ENCODE peak calls at places on chromosomes 16 and 17, in seven cellular contexts. One of them, this sample, is unnamed.
A peak's percentile ranks its signal among the peaks of the same experiment; 100 is the strongest.

GRCh38 chr17:16150251-16150859 is 65.0 kb downstream of the NCOR1 start:
- DNase-seq in SK-N-SH: no peak
- DNase-seq in OCI-LY7: no peak
- DNase-seq in GM23338: no peak
- DNase-seq in neural progenitor cell: no peak
- DNase-seq in GM23248: peak; percentile 56
- DNase-seq in PC-3: peak; percentile 81
- DNase-seq in this sample: no peak

GRCh38 chr17:7281074-7281952 is at the start of gene SLC2A4:
- DNase-seq in OCI-LY7: peak; percentile 96
- DNase-seq in GM23338: peak; percentile 99
- DNase-seq in PC-3: peak; percentile 95
- DNase-seq in SK-N-SH: peak; percentile 99
- DNase-seq in neural progenitor cell: peak; percentile 99
- DNase-seq in GM23248: peak; percentile 97
- DNase-seq in this sample: peak; percentile 95

GRCh38 chr17:67248291-67248690 is 3.3 kb upstream of the HELZ start:
- DNase-seq in neural progenitor cell: no peak
- DNase-seq in OCI-LY7: no peak
- DNase-seq in GM23338: no peak
- DNase-seq in SK-N-SH: no peak
- DNase-seq in GM23248: no peak
- DNase-seq in PC-3: no peak
- DNase-seq in this sample: no peak

GRCh38 chr16:75566040-75566888 is at the start of gene GABARAPL2:
- DNase-seq in SK-N-SH: peak; percentile 95
- DNase-seq in GM23248: peak; percentile 94
- DNase-seq in OCI-LY7: peak; percentile 94
- DNase-seq in PC-3: peak; percentile 71
- DNase-seq in GM23338: peak; percentile 97
- DNase-seq in neural progenitor cell: peak; percentile 98
- DNase-seq in this sample: peak; percentile 75

GRCh38 chr16:17258848-17259713 is 211.7 kb downstream of the XYLT1 start:
- DNase-seq in SK-N-SH: no peak
- DNase-seq in PC-3: no peak
- DNase-seq in GM23248: peak; percentile 25
- DNase-seq in neural progenitor cell: no peak
- DNase-seq in GM23338: peak; percentile 30
- DNase-seq in OCI-LY7: peak; percentile 64
- DNase-seq in this sample: peak; percentile 87

GRCh38 chr17:31461227-31461810 is 69.8 kb downstream of the RAB11FIP4 start:
- DNase-seq in SK-N-SH: no peak
- DNase-seq in GM23248: no peak
- DNase-seq in neural progenitor cell: no peak
- DNase-seq in GM23338: no peak
- DNase-seq in PC-3: no peak
- DNase-seq in OCI-LY7: no peak
- DNase-seq in this sample: no peak

GRCh38 chr17:17416007-17416399 is 60.8 kb upstream of the MED9 start:
- DNase-seq in SK-N-SH: peak; percentile 66
- DNase-seq in OCI-LY7: peak; percentile 89
- DNase-seq in GM23338: peak; percentile 89
- DNase-seq in neural progenitor cell: peak; percentile 47
- DNase-seq in PC-3: peak; percentile 81
- DNase-seq in GM23248: peak; percentile 85
- DNase-seq in this sample: peak; percentile 49

GRCh38 chr17:8146381-8147140 is 5.6 kb downstream of the PER1 start:
- DNase-seq in GM23338: no peak
- DNase-seq in SK-N-SH: no peak
- DNase-seq in OCI-LY7: no peak
- DNase-seq in neural progenitor cell: no peak
- DNase-seq in GM23248: no peak
- DNase-seq in PC-3: no peak
- DNase-seq in this sample: no peak

GRCh38 chr17:17125136-17126084 is 80.7 kb downstream of the PLD6 start:
- DNase-seq in GM23338: no peak
- DNase-seq in GM23248: no peak
- DNase-seq in neural progenitor cell: peak; percentile 44
- DNase-seq in PC-3: no peak
- DNase-seq in SK-N-SH: peak; percentile 72
- DNase-seq in OCI-LY7: no peak
- DNase-seq in this sample: no peak

GRCh38 chr16:19912445-19913305 is 28.0 kb upstream of the GPRC5B start:
- DNase-seq in OCI-LY7: no peak
- DNase-seq in GM23338: no peak
- DNase-seq in PC-3: peak; percentile 30
- DNase-seq in SK-N-SH: no peak
- DNase-seq in GM23248: peak; percentile 90
- DNase-seq in neural progenitor cell: no peak
- DNase-seq in this sample: no peak

GRCh38 chr17:15945493-15946209 is 721 bp downstream of the ADORA2B start:
- DNase-seq in neural progenitor cell: peak; percentile 56
- DNase-seq in PC-3: no peak
- DNase-seq in GM23248: peak; percentile 69
- DNase-seq in OCI-LY7: no peak
- DNase-seq in GM23338: peak; percentile 36
- DNase-seq in SK-N-SH: peak; percentile 62
- DNase-seq in this sample: no peak

GRCh38 chr16:15765880-15766279 is 90.9 kb downstream of the MYH11 start:
- DNase-seq in PC-3: peak; percentile 62
- DNase-seq in SK-N-SH: peak; percentile 64
- DNase-seq in GM23338: peak; percentile 80
- DNase-seq in GM23248: peak; percentile 61
- DNase-seq in neural progenitor cell: peak; percentile 77
- DNase-seq in OCI-LY7: peak; percentile 94
- DNase-seq in this sample: peak; percentile 64

GRCh38 chr16:87323727-87324410 is 6.7 kb upstream of the C16orf95 start:
- DNase-seq in SK-N-SH: no peak
- DNase-seq in GM23338: no peak
- DNase-seq in PC-3: no peak
- DNase-seq in OCI-LY7: no peak
- DNase-seq in GM23248: no peak
- DNase-seq in neural progenitor cell: no peak
- DNase-seq in this sample: no peak

GRCh38 chr17:59366773-59367656 is 35.6 kb downstream of the YPEL2 start:
- DNase-seq in neural progenitor cell: no peak
- DNase-seq in SK-N-SH: no peak
- DNase-seq in PC-3: peak; percentile 60
- DNase-seq in OCI-LY7: no peak
- DNase-seq in GM23248: peak; percentile 67
- DNase-seq in GM23338: no peak
- DNase-seq in this sample: no peak

GRCh38 chr17:2707721-2708584 is 3.6 kb downstream of the CLUH start:
- DNase-seq in SK-N-SH: peak; percentile 83
- DNase-seq in GM23338: peak; percentile 79
- DNase-seq in GM23248: peak; percentile 40
- DNase-seq in PC-3: no peak
- DNase-seq in neural progenitor cell: peak; percentile 72
- DNase-seq in OCI-LY7: peak; percentile 34
- DNase-seq in this sample: no peak

GRCh38 chr17:7650509-7651096 is at the start of gene ATP1B2:
- DNase-seq in OCI-LY7: peak; percentile 41
- DNase-seq in GM23338: peak; percentile 99
- DNase-seq in neural progenitor cell: peak; percentile 97
- DNase-seq in PC-3: peak; percentile 47
- DNase-seq in SK-N-SH: peak; percentile 95
- DNase-seq in GM23248: peak; percentile 46
- DNase-seq in this sample: peak; percentile 54

GRCh38 chr16:83887088-83887487 is 11.8 kb upstream of the MLYCD start:
- DNase-seq in GM23248: peak; percentile 61
- DNase-seq in OCI-LY7: peak; percentile 20
- DNase-seq in PC-3: peak; percentile 49
- DNase-seq in neural progenitor cell: peak; percentile 27
- DNase-seq in SK-N-SH: no peak
- DNase-seq in GM23338: peak; percentile 54
- DNase-seq in this sample: no peak

GRCh38 chr17:48544356-48545021 is 420 bp downstream of the HOXB2 start:
- DNase-seq in neural progenitor cell: peak; percentile 72
- DNase-seq in SK-N-SH: no peak
- DNase-seq in OCI-LY7: no peak
- DNase-seq in GM23338: peak; percentile 77
- DNase-seq in GM23248: peak; percentile 89
- DNase-seq in PC-3: no peak
- DNase-seq in this sample: no peak

GRCh38 chr16:57969451-57970123 is 1.3 kb downstream of the CNGB1 start:
- DNase-seq in OCI-LY7: no peak
- DNase-seq in neural progenitor cell: no peak
- DNase-seq in PC-3: no peak
- DNase-seq in GM23248: no peak
- DNase-seq in GM23338: no peak
- DNase-seq in SK-N-SH: no peak
- DNase-seq in this sample: no peak

GRCh38 chr16:4936181-4936990 is 562 bp downstream of the PPL start:
- DNase-seq in SK-N-SH: peak; percentile 75
- DNase-seq in GM23338: peak; percentile 82
- DNase-seq in OCI-LY7: no peak
- DNase-seq in PC-3: peak; percentile 25
- DNase-seq in GM23248: peak; percentile 44
- DNase-seq in neural progenitor cell: peak; percentile 75
- DNase-seq in this sample: no peak

GRCh38 chr17:67696853-67697505 is 20.8 kb upstream of the NOL11 start:
- DNase-seq in GM23338: no peak
- DNase-seq in PC-3: no peak
- DNase-seq in OCI-LY7: no peak
- DNase-seq in GM23248: no peak
- DNase-seq in neural progenitor cell: no peak
- DNase-seq in SK-N-SH: no peak
- DNase-seq in this sample: no peak

GRCh38 chr16:22898874-22899348 is 84.9 kb downstream of the HS3ST2 start:
- DNase-seq in PC-3: peak; percentile 55
- DNase-seq in SK-N-SH: peak; percentile 73
- DNase-seq in neural progenitor cell: peak; percentile 92
- DNase-seq in GM23248: peak; percentile 51
- DNase-seq in OCI-LY7: peak; percentile 63
- DNase-seq in GM23338: peak; percentile 96
- DNase-seq in this sample: peak; percentile 68

GRCh38 chr17:75765981-75766380 is 989 bp upstream of the GALK1 start:
- DNase-seq in GM23248: no peak
- DNase-seq in neural progenitor cell: no peak
- DNase-seq in GM23338: no peak
- DNase-seq in SK-N-SH: peak; percentile 17
- DNase-seq in PC-3: no peak
- DNase-seq in OCI-LY7: no peak
- DNase-seq in this sample: no peak

GRCh38 chr16:85552980-85553435 is 60.1 kb upstream of the GSE1 start:
- DNase-seq in OCI-LY7: no peak
- DNase-seq in GM23338: peak; percentile 86
- DNase-seq in SK-N-SH: peak; percentile 88
- DNase-seq in neural progenitor cell: peak; percentile 95
- DNase-seq in PC-3: no peak
- DNase-seq in GM23248: no peak
- DNase-seq in this sample: no peak

GRCh38 chr17:7307686-7308624 is 527 bp downstream of the EIF5A start:
- DNase-seq in PC-3: peak; percentile 35
- DNase-seq in neural progenitor cell: peak; percentile 55
- DNase-seq in GM23248: peak; percentile 79
- DNase-seq in GM23338: peak; percentile 64
- DNase-seq in SK-N-SH: peak; percentile 68
- DNase-seq in OCI-LY7: peak; percentile 69
- DNase-seq in this sample: peak; percentile 43

GRCh38 chr16:85522842-85523601 is 90.1 kb upstream of the GSE1 start:
- DNase-seq in SK-N-SH: no peak
- DNase-seq in PC-3: no peak
- DNase-seq in GM23248: peak; percentile 32
- DNase-seq in OCI-LY7: no peak
- DNase-seq in neural progenitor cell: no peak
- DNase-seq in GM23338: no peak
- DNase-seq in this sample: no peak

GRCh38 chr17:45784583-45785372 is 658 bp downstream of the CRHR1 start:
- DNase-seq in GM23338: peak; percentile 66
- DNase-seq in OCI-LY7: no peak
- DNase-seq in neural progenitor cell: peak; percentile 79
- DNase-seq in SK-N-SH: peak; percentile 90
- DNase-seq in GM23248: peak; percentile 52
- DNase-seq in PC-3: peak; percentile 32
- DNase-seq in this sample: no peak

GRCh38 chr17:29505826-29506225 is 61.0 kb downstream of the ABHD15 start:
- DNase-seq in neural progenitor cell: no peak
- DNase-seq in OCI-LY7: no peak
- DNase-seq in GM23338: no peak
- DNase-seq in PC-3: no peak
- DNase-seq in GM23248: no peak
- DNase-seq in SK-N-SH: no peak
- DNase-seq in this sample: no peak
- H3K27ac ChIP-seq in neural progenitor cell: peak overlapping the region; percentile 31
- H3K27ac ChIP-seq in OCI-LY7: no peak overlapping the region
- H3K27ac ChIP-seq in GM23338: no peak overlapping the region
- H3K27ac ChIP-seq in PC-3: no peak overlapping the region
- H3K27ac ChIP-seq in GM23248: no peak overlapping the region
- H3K27ac ChIP-seq in SK-N-SH: no peak overlapping the region
- H3K27ac ChIP-seq in this sample: no peak overlapping the region

GRCh38 chr17:78956254-78956653 is 23.5 kb downstream of the LGALS3BP start:
- DNase-seq in GM23338: no peak
- DNase-seq in SK-N-SH: no peak
- DNase-seq in PC-3: no peak
- DNase-seq in GM23248: no peak
- DNase-seq in neural progenitor cell: no peak
- DNase-seq in OCI-LY7: no peak
- DNase-seq in this sample: no peak
- H2AFZ ChIP-seq in GM23338: peak overlapping the region; percentile 18
- H2AFZ ChIP-seq in SK-N-SH: no peak overlapping the region
- H2AFZ ChIP-seq in PC-3: no peak overlapping the region
- H2AFZ ChIP-seq in GM23248: no peak overlapping the region
- H2AFZ ChIP-seq in neural progenitor cell: no peak overlapping the region
- H2AFZ ChIP-seq in OCI-LY7: no peak overlapping the region
- H2AFZ ChIP-seq in this sample: no peak overlapping the region

DNA sequence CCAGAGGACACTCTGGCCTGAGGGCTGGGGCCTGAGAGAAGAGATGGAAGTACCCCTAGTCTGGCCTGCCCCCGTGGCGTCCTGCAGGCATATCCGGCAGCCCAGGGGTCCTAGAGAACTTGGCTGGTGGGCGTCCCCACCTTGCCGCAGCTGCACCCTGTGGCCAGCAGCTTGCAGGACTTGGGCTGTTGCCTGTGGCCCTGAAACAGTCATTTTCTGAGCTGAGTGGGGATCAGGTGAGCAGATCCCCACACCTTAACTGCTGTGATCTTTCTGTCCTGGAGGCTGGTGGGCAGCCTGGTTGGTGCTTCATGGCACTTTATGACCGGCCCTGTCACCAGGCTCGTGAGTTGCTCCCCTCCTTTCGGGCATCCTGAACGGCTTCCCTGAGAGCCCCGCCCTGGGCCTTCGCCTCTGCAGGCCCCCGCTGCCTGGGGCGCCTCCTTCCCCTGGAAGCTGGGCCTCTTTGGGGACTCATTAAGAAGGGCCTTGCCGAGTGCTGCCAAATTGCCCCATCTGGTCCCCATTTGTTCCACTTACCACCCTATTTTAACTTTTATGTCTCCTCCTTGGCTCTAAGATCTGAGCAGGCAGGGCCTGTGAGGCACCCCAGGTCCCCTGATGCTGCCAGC is 298.7 kb downstream of the SEC14L1 start:
- DNase-seq in PC-3: no peak
- DNase-seq in neural progenitor cell: no peak
- DNase-seq in GM23338: no peak
- DNase-seq in SK-N-SH: no peak
- DNase-seq in GM23248: peak; percentile 38
- DNase-seq in OCI-LY7: peak; percentile 66
- DNase-seq in this sample: no peak
- TF ChIP-seq EZH2phosphoT487 in PC-3: no peak
- TF ChIP-seq EZH2phosphoT487 in neural progenitor cell: no peak
- TF ChIP-seq EZH2phosphoT487 in GM23338: no peak
- TF ChIP-seq EZH2phosphoT487 in SK-N-SH: no peak
- TF ChIP-seq EZH2phosphoT487 in GM23248: no peak
- TF ChIP-seq EZH2phosphoT487 in OCI-LY7: no peak
- TF ChIP-seq EZH2phosphoT487 in this sample: no peak

GRCh38 chr17:77428901-77429734 is 288.3 kb downstream of the SEC14L1 start:
- DNase-seq in GM23338: no peak
- DNase-seq in SK-N-SH: peak; percentile 51
- DNase-seq in OCI-LY7: peak; percentile 57
- DNase-seq in PC-3: no peak
- DNase-seq in GM23248: no peak
- DNase-seq in neural progenitor cell: no peak
- DNase-seq in this sample: no peak
- H3K27ac ChIP-seq in GM23338: no peak overlapping the region
- H3K27ac ChIP-seq in SK-N-SH: peak overlapping the region; percentile 97
- H3K27ac ChIP-seq in OCI-LY7: peak overlapping the region; percentile 65
- H3K27ac ChIP-seq in PC-3: no peak overlapping the region
- H3K27ac ChIP-seq in GM23248: peak overlapping the region; percentile 41
- H3K27ac ChIP-seq in neural progenitor cell: peak overlapping the region; percentile 66
- H3K27ac ChIP-seq in this sample: no peak overlapping the region

This sample was measured in MM.1S.